ENCODE peak calls at places on chromosomes 7 and 10, in six cellular contexts. L is bronchial epithelial cell, W is T-cell, G is GM04503, Y is M059J, E is posterior vena cava. D is an unnamed sample.

GRCh38 chr10:24847476-24847875 is 104.9 kb downstream of the PRTFDC1 start:
- DNase-seq in L (no peak), W (no peak), G (no peak), Y (no peak), E (no peak), D (no peak)

GRCh38 chr7:20959281-20959680 is 172.6 kb upstream of the SP8 start:
- DNase-seq in L (peak), W (no peak), G (no peak), Y (no peak), E (no peak), D (no peak)

GRCh38 chr10:25017661-25018060 is 1.2 kb downstream of the THNSL1 start:
- DNase-seq in L (no peak), W (no peak), G (no peak), Y (no peak), E (no peak), D (no peak)

GRCh38 chr7:101486764-101487458 is 124.2 kb downstream of the COL26A1 start:
- DNase-seq in L (no peak), W (no peak), G (no peak), Y (no peak), E (no peak), D (no peak)

GRCh38 chr10:132604686-132605085 is 67.1 kb downstream of the INPP5A start:
- DNase-seq in L (no peak), W (no peak), G (no peak), Y (no peak), E (no peak), D (no peak)

GRCh38 chr7:42624471-42624870 is 287.4 kb downstream of the C7orf25 start:
- DNase-seq in L (peak), W (no peak), G (no peak), Y (peak), E (no peak), D (no peak)

GRCh38 chr7:96182424-96183158 is 139.3 kb downstream of the SLC25A13 start:
- DNase-seq in L (no peak), W (no peak), G (no peak), Y (no peak), E (no peak), D (no peak)

GRCh38 chr10:22252801-22253577 is 35.2 kb upstream of the EBLN1 start:
- DNase-seq in L (no peak), W (peak), G (no peak), Y (no peak), E (peak), D (peak)

GRCh38 chr7:106765727-106766355 is 99.2 kb upstream of the PIK3CG start:
- DNase-seq in L (no peak), W (no peak), G (no peak), Y (peak), E (no peak), D (no peak)

GRCh38 chr7:44787041-44787440 is 9.4 kb upstream of the PPIA start:
- DNase-seq in L (no peak), W (no peak), G (no peak), Y (no peak), E (no peak), D (no peak)

GRCh38 chr7:71521506-71521905 is 389.6 kb downstream of the GALNT17 start:
- DNase-seq in L (no peak), W (no peak), G (peak), Y (no peak), E (no peak), D (no peak)

GRCh38 chr10:107418411-107418810 is 253.9 kb upstream of the SORCS1 start:
- DNase-seq in L (no peak), W (no peak), G (no peak), Y (no peak), E (no peak), D (no peak)

GRCh38 chr10:70337201-70337651 is 45.2 kb downstream of the LRRC20 start:
- DNase-seq in L (no peak), W (no peak), G (no peak), Y (peak), E (no peak), D (no peak)

GRCh38 chr10:126350216-126350992 is 37.9 kb downstream of the ADAM12 start:
- DNase-seq in L (peak), W (no peak), G (peak), Y (peak), E (no peak), D (no peak)

GRCh38 chr10:7410800-7411670 is at the start of gene SFMBT2:
- DNase-seq in L (peak), W (peak), G (peak), Y (peak), E (peak), D (no peak)

GRCh38 chr10:86706401-86706841 is 38.1 kb downstream of the LDB3 start:
- DNase-seq in L (no peak), W (no peak), G (no peak), Y (no peak), E (peak), D (no peak)

GRCh38 chr7:82789883-82790609 is 346.5 kb upstream of the CACNA2D1 start:
- DNase-seq in L (no peak), W (no peak), G (no peak), Y (no peak), E (no peak), D (no peak)

GRCh38 chr10:115157357-115157756 is 64.2 kb downstream of the ATRNL1 start:
- DNase-seq in L (no peak), W (no peak), G (no peak), Y (no peak), E (no peak), D (no peak)

GRCh38 chr7:39621261-39621660 is 2.1 kb upstream of the RALA start:
- DNase-seq in L (peak), W (no peak), G (peak), Y (peak), E (no peak), D (no peak)

GRCh38 chr10:80444646-80445319 is 9.3 kb upstream of the TSPAN14 start:
- DNase-seq in L (peak), W (no peak), G (no peak), Y (peak), E (peak), D (no peak)

GRCh38 chr7:37488163-37488759 is 39.6 kb upstream of the ELMO1 start:
- DNase-seq in L (peak), W (no peak), G (no peak), Y (no peak), E (no peak), D (no peak)

GRCh38 chr7:16926283-16926682 is 44.5 kb upstream of the AGR3 start:
- DNase-seq in L (peak), W (no peak), G (no peak), Y (peak), E (no peak), D (no peak)

D was measured in coronary artery.